ENCODE peak calls at places on chromosomes 2 and 18, in seven cellular contexts. K is lower lobe of right lung, Z is neural progenitor cell, O is upper lobe of right lung, E is SK-N-SH, R is astrocyte, U is adrenal gland. Q is an unnamed sample.

GRCh38 chr2:236337465-236338325 is 73.5 kb upstream of the ASB18 start:
- DNase-seq in K (no peak), Z (no peak), O (no peak), E (no peak), R (no peak), U (no peak), Q (no peak)

GRCh38 chr18:47990981-47991380 is 60.5 kb upstream of the SMAD2 start:
- DNase-seq in K (no peak), Z (no peak), O (no peak), E (no peak), R (no peak), U (no peak), Q (no peak)

GRCh38 chr2:1055014-1055595 is 104.5 kb downstream of the SNTG2 start:
- DNase-seq in K (no peak), Z (no peak), O (no peak), E (no peak), R (peak), U (no peak), Q (no peak)

GRCh38 chr2:146540271-146540932 is 1304.4 kb upstream of the ACVR2A start:
- DNase-seq in K (no peak), Z (peak), O (no peak), E (no peak), R (no peak), U (no peak), Q (no peak)

GRCh38 chr2:173874003-173874898 is 90.9 kb downstream of the SP3 start:
- DNase-seq in K (no peak), Z (no peak), O (no peak), E (no peak), R (no peak), U (no peak), Q (no peak)

GRCh38 chr2:101581675-101582299 is 106.9 kb upstream of the RFX8 start:
- DNase-seq in K (no peak), Z (no peak), O (no peak), E (no peak), R (no peak), U (no peak), Q (no peak)

GRCh38 chr2:88067598-88067997 is at the start of gene SMYD1:
- DNase-seq in K (no peak), Z (no peak), O (no peak), E (no peak), R (no peak), U (no peak), Q (no peak)

GRCh38 chr2:172249986-172250385 is 147.3 kb upstream of the DLX2 start:
- DNase-seq in K (no peak), Z (no peak), O (no peak), E (no peak), R (peak), U (no peak), Q (no peak)

GRCh38 chr2:225493420-225494099 is 94.0 kb downstream of the NYAP2 start:
- DNase-seq in K (no peak), Z (no peak), O (no peak), E (no peak), R (no peak), U (no peak), Q (no peak)

GRCh38 chr2:2292381-2292780 is 38.7 kb downstream of the MYT1L start:
- DNase-seq in K (no peak), Z (no peak), O (no peak), E (peak), R (no peak), U (no peak), Q (no peak)

GRCh38 chr2:190718652-190719526 is 70.0 kb downstream of the NAB1 start:
- DNase-seq in K (no peak), Z (no peak), O (no peak), E (peak), R (peak), U (peak), Q (peak)

GRCh38 chr2:156481295-156481694 is 45.1 kb downstream of the GPD2 start:
- DNase-seq in K (no peak), Z (no peak), O (no peak), E (no peak), R (peak), U (no peak), Q (no peak)

GRCh38 chr18:62870643-62871042 is 155.3 kb downstream of the PHLPP1 start:
- DNase-seq in K (no peak), Z (no peak), O (no peak), E (no peak), R (no peak), U (no peak), Q (no peak)

GRCh38 chr2:171847627-171848026 is 46.4 kb downstream of the SLC25A12 start:
- DNase-seq in K (no peak), Z (no peak), O (no peak), E (no peak), R (no peak), U (no peak), Q (no peak)

GRCh38 chr2:69116438-69116837 is 103.5 kb downstream of the ANTXR1 start:
- DNase-seq in K (no peak), Z (no peak), O (no peak), E (no peak), R (no peak), U (no peak), Q (no peak)
- H3K27ac ChIP-seq in K (peak), Z (no peak), O (no peak), E (peak), R (no peak), U (no peak), Q (peak)

DNA sequence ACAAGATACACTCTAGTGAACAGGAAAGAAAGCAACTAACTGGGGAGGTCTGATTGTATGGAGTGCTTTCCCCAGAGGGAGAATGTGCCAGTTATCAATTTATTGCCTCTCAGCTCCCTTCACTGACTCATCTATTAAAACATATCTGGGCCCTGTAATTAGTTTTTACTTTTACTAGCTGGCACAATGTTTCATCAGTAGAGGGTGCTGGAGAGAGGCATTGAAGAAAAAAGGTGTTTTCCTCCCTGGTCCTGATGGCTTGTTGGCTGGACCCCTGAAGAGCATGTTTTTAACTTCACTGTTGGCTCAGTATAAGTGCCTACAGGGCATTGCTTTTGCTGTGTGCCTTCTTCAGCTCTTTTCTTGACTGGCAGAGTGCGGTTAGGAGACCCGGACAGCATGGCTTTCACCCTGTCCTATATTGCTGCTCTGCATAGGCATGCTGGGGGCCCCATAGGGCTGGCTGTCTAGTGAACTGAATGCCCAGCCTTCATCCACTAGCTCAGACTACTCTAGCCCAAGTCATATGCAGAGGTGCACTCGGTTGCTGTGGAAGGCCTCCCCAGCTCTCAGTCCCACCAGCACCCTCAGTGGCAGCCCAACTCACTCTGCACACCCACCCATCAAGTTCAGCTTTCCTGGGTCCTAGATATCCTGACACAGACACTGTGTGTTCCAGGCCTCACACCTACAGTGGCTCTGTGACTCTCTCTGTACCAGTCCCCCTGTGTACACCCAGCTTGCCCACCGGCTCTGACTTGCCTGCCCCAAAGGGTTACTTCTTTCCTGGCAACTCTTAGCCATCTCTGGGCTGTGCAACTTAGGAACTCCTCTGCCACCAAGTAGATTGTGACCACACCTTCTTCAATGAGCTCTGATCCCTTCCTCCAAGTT is 62.3 kb upstream of the ACYP2 start:
- DNase-seq in K (no peak), Z (peak), O (no peak), E (no peak), R (no peak), U (no peak), Q (no peak)
- H3K27ac ChIP-seq in K (no peak), Z (no peak), O (no peak), E (no peak), R (no peak), U (no peak), Q (peak)

GRCh38 chr2:240269380-240269779 is 128.9 kb upstream of the OTOS start:
- DNase-seq in K (no peak), Z (no peak), O (peak), E (peak), R (no peak), U (peak), Q (peak)
- H3K27ac ChIP-seq in K (no peak), Z (no peak), O (no peak), E (no peak), R (no peak), U (no peak), Q (no peak)

DNA sequence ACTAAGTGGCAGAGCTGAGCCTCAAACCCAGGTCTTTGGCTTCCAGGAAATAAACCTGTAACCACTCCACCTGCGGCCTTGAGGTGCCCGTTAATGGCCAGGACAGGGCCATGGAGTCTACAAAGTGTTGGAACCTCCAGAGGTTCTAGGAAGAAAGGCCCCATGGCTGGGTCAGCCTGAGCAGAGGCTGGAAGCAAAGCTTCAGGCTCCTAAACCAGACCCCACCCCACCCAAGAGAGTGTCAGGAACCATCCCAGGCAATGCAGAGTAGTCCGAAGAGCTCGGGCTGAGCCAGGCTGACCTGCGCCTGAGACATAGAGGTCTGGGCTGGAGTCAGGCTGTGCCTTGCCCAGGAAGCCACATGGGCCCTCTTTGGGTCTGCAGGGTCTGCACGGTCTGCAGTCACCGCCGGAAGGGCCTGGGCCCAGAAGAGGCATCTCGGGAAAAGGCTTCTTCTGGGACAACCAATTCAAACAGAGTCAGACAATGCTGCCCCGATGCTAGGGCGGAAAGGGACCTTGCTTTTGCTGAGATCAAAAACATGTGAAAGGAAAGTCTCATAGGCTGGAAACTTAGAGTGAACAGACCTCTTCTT is 6.4 kb downstream of the CIB4 start:
- DNase-seq in K (peak), Z (no peak), O (peak), E (no peak), R (no peak), U (no peak), Q (no peak)
- H3K27ac ChIP-seq in K (no peak), Z (no peak), O (no peak), E (no peak), R (no peak), U (no peak), Q (no peak)

GRCh38 chr18:76374330-76375281 is 120.4 kb downstream of the ZNF516 start:
- DNase-seq in K (no peak), Z (no peak), O (no peak), E (no peak), R (no peak), U (no peak), Q (no peak)

GRCh38 chr18:76377359-76377756 is 117.7 kb downstream of the ZNF516 start:
- DNase-seq in K (no peak), Z (no peak), O (no peak), E (no peak), R (no peak), U (no peak), Q (no peak)

GRCh38 chr18:76376668-76377358 is 118.2 kb downstream of the ZNF516 start:
- DNase-seq in K (no peak), Z (no peak), O (no peak), E (no peak), R (no peak), U (no peak), Q (no peak)

GRCh38 chr18:76378526-76379215 is 116.4 kb downstream of the ZNF516 start:
- DNase-seq in K (no peak), Z (no peak), O (no peak), E (no peak), R (no peak), U (peak), Q (no peak)

DNA sequence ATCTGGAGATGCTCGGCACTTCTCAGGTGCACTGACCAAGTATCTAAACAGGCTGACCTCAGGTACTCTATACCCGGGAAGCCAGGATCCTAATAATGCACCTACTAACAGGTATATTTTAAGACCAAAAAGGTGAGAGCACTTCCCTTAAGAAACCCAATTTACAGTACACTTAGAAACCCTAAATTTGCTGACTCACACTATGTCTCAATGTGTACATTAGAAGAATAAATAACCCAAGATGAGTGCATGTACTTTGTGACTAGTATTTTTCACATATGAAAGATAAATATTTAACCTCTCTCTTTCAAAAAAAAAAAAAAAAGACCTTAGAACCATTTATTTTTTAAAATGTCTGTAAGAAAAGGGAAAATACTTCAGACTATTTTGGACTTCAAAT is 118.8 kb downstream of the ZNF516 start:
- DNase-seq in K (no peak), Z (no peak), O (no peak), E (no peak), R (no peak), U (no peak), Q (no peak)
- H3K27ac ChIP-seq in K (no peak), Z (no peak), O (no peak), E (no peak), R (no peak), U (no peak), Q (peak)

GRCh38 chr18:3870914-3871313 is 420.9 kb downstream of the TGIF1 start:
- DNase-seq in K (no peak), Z (no peak), O (no peak), E (no peak), R (no peak), U (no peak), Q (no peak)
- H3K27ac ChIP-seq in K (no peak), Z (no peak), O (no peak), E (no peak), R (no peak), U (no peak), Q (no peak)

DNA sequence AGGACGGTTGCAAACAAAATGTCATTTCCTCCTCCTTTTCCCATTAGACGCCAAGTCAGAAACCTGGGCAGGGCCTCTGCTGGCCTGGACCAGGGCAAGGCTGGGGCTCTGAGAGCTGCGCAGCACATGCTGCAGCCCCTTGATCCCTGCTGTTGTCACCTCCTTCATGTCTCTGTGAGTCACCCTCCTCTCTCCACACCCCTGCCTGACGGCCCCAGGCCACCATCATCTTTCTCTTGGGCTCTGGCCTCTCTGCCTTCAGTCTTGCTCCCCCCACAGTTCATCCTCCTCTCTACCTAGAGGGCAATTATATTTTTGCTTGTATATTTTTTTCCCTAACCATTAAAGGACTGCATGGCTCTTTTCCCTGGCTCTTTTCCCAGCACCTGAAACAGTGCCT is 10.0 kb downstream of the FLACC1 start:
- DNase-seq in K (no peak), Z (no peak), O (no peak), E (no peak), R (no peak), U (no peak), Q (no peak)
- H3K27ac ChIP-seq in K (no peak), Z (no peak), O (no peak), E (no peak), R (no peak), U (no peak), Q (no peak)